ENCODE peak calls at places on chromosome 2, in five cellular contexts. One of them, this sample, is unnamed.

GRCh38 chr2:3424171-3424795 is 44.8 kb downstream of the TRAPPC12 start:
- DNase-seq in activated effector memory CD4-positive, alpha-beta T cell treated with anti-CD3 and anti-CD28 coated beads, Interleukin-2, amount 50 U/mL, for 16 hours: no peak
- DNase-seq in NT2/D1: no peak
- DNase-seq in activated naive CD8-positive, alpha-beta T cell treated with anti-CD3 and anti-CD28 coated beads, Interleukin-2, amount 50 U/mL, for 16 hours: no peak
- DNase-seq in EH: no peak
- DNase-seq in this sample: no peak

GRCh38 chr2:198441246-198441645 is 636.9 kb downstream of the PLCL1 start:
- DNase-seq in activated effector memory CD4-positive, alpha-beta T cell treated with anti-CD3 and anti-CD28 coated beads, Interleukin-2, amount 50 U/mL, for 16 hours: no peak
- DNase-seq in NT2/D1: no peak
- DNase-seq in activated naive CD8-positive, alpha-beta T cell treated with anti-CD3 and anti-CD28 coated beads, Interleukin-2, amount 50 U/mL, for 16 hours: no peak
- DNase-seq in EH: peak
- DNase-seq in this sample: no peak

GRCh38 chr2:189304360-189304759 is 124.8 kb upstream of the COL5A2 start:
- DNase-seq in activated effector memory CD4-positive, alpha-beta T cell treated with anti-CD3 and anti-CD28 coated beads, Interleukin-2, amount 50 U/mL, for 16 hours: peak
- DNase-seq in NT2/D1: no peak
- DNase-seq in activated naive CD8-positive, alpha-beta T cell treated with anti-CD3 and anti-CD28 coated beads, Interleukin-2, amount 50 U/mL, for 16 hours: no peak
- DNase-seq in EH: no peak
- DNase-seq in this sample: no peak

GRCh38 chr2:134420256-134420655 is 166.4 kb downstream of the MGAT5 start:
- DNase-seq in activated effector memory CD4-positive, alpha-beta T cell treated with anti-CD3 and anti-CD28 coated beads, Interleukin-2, amount 50 U/mL, for 16 hours: no peak
- DNase-seq in NT2/D1: no peak
- DNase-seq in activated naive CD8-positive, alpha-beta T cell treated with anti-CD3 and anti-CD28 coated beads, Interleukin-2, amount 50 U/mL, for 16 hours: no peak
- DNase-seq in EH: no peak
- DNase-seq in this sample: no peak

GRCh38 chr2:9473308-9473984 is 905 bp upstream of the IAH1 start:
- DNase-seq in activated effector memory CD4-positive, alpha-beta T cell treated with anti-CD3 and anti-CD28 coated beads, Interleukin-2, amount 50 U/mL, for 16 hours: peak
- DNase-seq in NT2/D1: no peak
- DNase-seq in activated naive CD8-positive, alpha-beta T cell treated with anti-CD3 and anti-CD28 coated beads, Interleukin-2, amount 50 U/mL, for 16 hours: no peak
- DNase-seq in EH: no peak
- DNase-seq in this sample: no peak

GRCh38 chr2:17912266-17912691 is 33.8 kb downstream of the KCNS3 start:
- DNase-seq in activated effector memory CD4-positive, alpha-beta T cell treated with anti-CD3 and anti-CD28 coated beads, Interleukin-2, amount 50 U/mL, for 16 hours: no peak
- DNase-seq in NT2/D1: no peak
- DNase-seq in activated naive CD8-positive, alpha-beta T cell treated with anti-CD3 and anti-CD28 coated beads, Interleukin-2, amount 50 U/mL, for 16 hours: no peak
- DNase-seq in EH: no peak
- DNase-seq in this sample: no peak

GRCh38 chr2:216408426-216409315 is 3.6 kb upstream of the SMARCAL1 start:
- DNase-seq in activated effector memory CD4-positive, alpha-beta T cell treated with anti-CD3 and anti-CD28 coated beads, Interleukin-2, amount 50 U/mL, for 16 hours: no peak
- DNase-seq in NT2/D1: no peak
- DNase-seq in activated naive CD8-positive, alpha-beta T cell treated with anti-CD3 and anti-CD28 coated beads, Interleukin-2, amount 50 U/mL, for 16 hours: no peak
- DNase-seq in EH: no peak
- DNase-seq in this sample: no peak

GRCh38 chr2:95012881-95013550 is 12.5 kb upstream of the MAL start:
- DNase-seq in activated effector memory CD4-positive, alpha-beta T cell treated with anti-CD3 and anti-CD28 coated beads, Interleukin-2, amount 50 U/mL, for 16 hours: no peak
- DNase-seq in NT2/D1: no peak
- DNase-seq in activated naive CD8-positive, alpha-beta T cell treated with anti-CD3 and anti-CD28 coated beads, Interleukin-2, amount 50 U/mL, for 16 hours: no peak
- DNase-seq in EH: peak
- DNase-seq in this sample: peak

GRCh38 chr2:229634574-229635185 is 79.7 kb downstream of the DNER start:
- DNase-seq in activated effector memory CD4-positive, alpha-beta T cell treated with anti-CD3 and anti-CD28 coated beads, Interleukin-2, amount 50 U/mL, for 16 hours: no peak
- DNase-seq in NT2/D1: no peak
- DNase-seq in activated naive CD8-positive, alpha-beta T cell treated with anti-CD3 and anti-CD28 coated beads, Interleukin-2, amount 50 U/mL, for 16 hours: no peak
- DNase-seq in EH: no peak
- DNase-seq in this sample: no peak

GRCh38 chr2:195961873-195962272 is 106.8 kb downstream of the DNAH7 start:
- DNase-seq in activated effector memory CD4-positive, alpha-beta T cell treated with anti-CD3 and anti-CD28 coated beads, Interleukin-2, amount 50 U/mL, for 16 hours: no peak
- DNase-seq in NT2/D1: no peak
- DNase-seq in activated naive CD8-positive, alpha-beta T cell treated with anti-CD3 and anti-CD28 coated beads, Interleukin-2, amount 50 U/mL, for 16 hours: no peak
- DNase-seq in EH: no peak
- DNase-seq in this sample: no peak

GRCh38 chr2:54704688-54705605 is 18.5 kb upstream of the EML6 start:
- DNase-seq in activated effector memory CD4-positive, alpha-beta T cell treated with anti-CD3 and anti-CD28 coated beads, Interleukin-2, amount 50 U/mL, for 16 hours: no peak
- DNase-seq in NT2/D1: no peak
- DNase-seq in activated naive CD8-positive, alpha-beta T cell treated with anti-CD3 and anti-CD28 coated beads, Interleukin-2, amount 50 U/mL, for 16 hours: no peak
- DNase-seq in EH: peak
- DNase-seq in this sample: no peak

GRCh38 chr2:32812316-32812715 is 134.4 kb upstream of the LTBP1 start:
- DNase-seq in activated effector memory CD4-positive, alpha-beta T cell treated with anti-CD3 and anti-CD28 coated beads, Interleukin-2, amount 50 U/mL, for 16 hours: no peak
- DNase-seq in NT2/D1: no peak
- DNase-seq in activated naive CD8-positive, alpha-beta T cell treated with anti-CD3 and anti-CD28 coated beads, Interleukin-2, amount 50 U/mL, for 16 hours: no peak
- DNase-seq in EH: peak
- DNase-seq in this sample: no peak

GRCh38 chr2:2886934-2887333 is 490.7 kb downstream of the EIPR1 start:
- DNase-seq in activated effector memory CD4-positive, alpha-beta T cell treated with anti-CD3 and anti-CD28 coated beads, Interleukin-2, amount 50 U/mL, for 16 hours: peak
- DNase-seq in NT2/D1: no peak
- DNase-seq in activated naive CD8-positive, alpha-beta T cell treated with anti-CD3 and anti-CD28 coated beads, Interleukin-2, amount 50 U/mL, for 16 hours: no peak
- DNase-seq in EH: no peak
- DNase-seq in this sample: no peak

GRCh38 chr2:39128919-39129391 is 8.1 kb upstream of the SOS1 start:
- DNase-seq in activated effector memory CD4-positive, alpha-beta T cell treated with anti-CD3 and anti-CD28 coated beads, Interleukin-2, amount 50 U/mL, for 16 hours: peak
- DNase-seq in NT2/D1: no peak
- DNase-seq in activated naive CD8-positive, alpha-beta T cell treated with anti-CD3 and anti-CD28 coated beads, Interleukin-2, amount 50 U/mL, for 16 hours: peak
- DNase-seq in EH: no peak
- DNase-seq in this sample: no peak

GRCh38 chr2:71578665-71579371 is 125.5 kb downstream of the DYSF start:
- DNase-seq in activated effector memory CD4-positive, alpha-beta T cell treated with anti-CD3 and anti-CD28 coated beads, Interleukin-2, amount 50 U/mL, for 16 hours: no peak
- DNase-seq in NT2/D1: no peak
- DNase-seq in activated naive CD8-positive, alpha-beta T cell treated with anti-CD3 and anti-CD28 coated beads, Interleukin-2, amount 50 U/mL, for 16 hours: no peak
- DNase-seq in EH: no peak
- DNase-seq in this sample: peak

GRCh38 chr2:143533846-143534245 is 404.6 kb downstream of the ARHGAP15 start:
- DNase-seq in activated effector memory CD4-positive, alpha-beta T cell treated with anti-CD3 and anti-CD28 coated beads, Interleukin-2, amount 50 U/mL, for 16 hours: no peak
- DNase-seq in NT2/D1: no peak
- DNase-seq in activated naive CD8-positive, alpha-beta T cell treated with anti-CD3 and anti-CD28 coated beads, Interleukin-2, amount 50 U/mL, for 16 hours: no peak
- DNase-seq in EH: no peak
- DNase-seq in this sample: no peak

GRCh38 chr2:98710709-98711108 is 20.2 kb downstream of the MGAT4A start:
- DNase-seq in activated effector memory CD4-positive, alpha-beta T cell treated with anti-CD3 and anti-CD28 coated beads, Interleukin-2, amount 50 U/mL, for 16 hours: no peak
- DNase-seq in NT2/D1: no peak
- DNase-seq in activated naive CD8-positive, alpha-beta T cell treated with anti-CD3 and anti-CD28 coated beads, Interleukin-2, amount 50 U/mL, for 16 hours: no peak
- DNase-seq in EH: no peak
- DNase-seq in this sample: no peak

GRCh38 chr2:16666453-16666801 is 793 bp upstream of the CYRIA start:
- DNase-seq in activated effector memory CD4-positive, alpha-beta T cell treated with anti-CD3 and anti-CD28 coated beads, Interleukin-2, amount 50 U/mL, for 16 hours: no peak
- DNase-seq in NT2/D1: peak
- DNase-seq in activated naive CD8-positive, alpha-beta T cell treated with anti-CD3 and anti-CD28 coated beads, Interleukin-2, amount 50 U/mL, for 16 hours: no peak
- DNase-seq in EH: no peak
- DNase-seq in this sample: no peak

GRCh38 chr2:6827516-6828298 is 38.0 kb downstream of the CMPK2 start:
- DNase-seq in activated effector memory CD4-positive, alpha-beta T cell treated with anti-CD3 and anti-CD28 coated beads, Interleukin-2, amount 50 U/mL, for 16 hours: no peak
- DNase-seq in NT2/D1: no peak
- DNase-seq in activated naive CD8-positive, alpha-beta T cell treated with anti-CD3 and anti-CD28 coated beads, Interleukin-2, amount 50 U/mL, for 16 hours: no peak
- DNase-seq in EH: peak
- DNase-seq in this sample: no peak

GRCh38 chr2:166240387-166241313 is 112.8 kb upstream of the SCN1A start:
- DNase-seq in activated effector memory CD4-positive, alpha-beta T cell treated with anti-CD3 and anti-CD28 coated beads, Interleukin-2, amount 50 U/mL, for 16 hours: no peak
- DNase-seq in NT2/D1: no peak
- DNase-seq in activated naive CD8-positive, alpha-beta T cell treated with anti-CD3 and anti-CD28 coated beads, Interleukin-2, amount 50 U/mL, for 16 hours: no peak
- DNase-seq in EH: peak
- DNase-seq in this sample: no peak

GRCh38 chr2:46955764-46956163 is 40.2 kb upstream of the MCFD2 start:
- DNase-seq in activated effector memory CD4-positive, alpha-beta T cell treated with anti-CD3 and anti-CD28 coated beads, Interleukin-2, amount 50 U/mL, for 16 hours: no peak
- DNase-seq in NT2/D1: no peak
- DNase-seq in activated naive CD8-positive, alpha-beta T cell treated with anti-CD3 and anti-CD28 coated beads, Interleukin-2, amount 50 U/mL, for 16 hours: no peak
- DNase-seq in EH: no peak
- DNase-seq in this sample: no peak

GRCh38 chr2:119028327-119029174 is 86.6 kb downstream of the MARCO start:
- DNase-seq in activated effector memory CD4-positive, alpha-beta T cell treated with anti-CD3 and anti-CD28 coated beads, Interleukin-2, amount 50 U/mL, for 16 hours: no peak
- DNase-seq in NT2/D1: peak
- DNase-seq in activated naive CD8-positive, alpha-beta T cell treated with anti-CD3 and anti-CD28 coated beads, Interleukin-2, amount 50 U/mL, for 16 hours: no peak
- DNase-seq in EH: peak
- DNase-seq in this sample: no peak

GRCh38 chr2:129619471-129619870 is 360.0 kb upstream of the RAB6C start:
- DNase-seq in activated effector memory CD4-positive, alpha-beta T cell treated with anti-CD3 and anti-CD28 coated beads, Interleukin-2, amount 50 U/mL, for 16 hours: no peak
- DNase-seq in NT2/D1: no peak
- DNase-seq in activated naive CD8-positive, alpha-beta T cell treated with anti-CD3 and anti-CD28 coated beads, Interleukin-2, amount 50 U/mL, for 16 hours: no peak
- DNase-seq in EH: no peak
- DNase-seq in this sample: no peak

GRCh38 chr2:166112193-166112605 is 15.6 kb downstream of the SCN1A start:
- DNase-seq in activated effector memory CD4-positive, alpha-beta T cell treated with anti-CD3 and anti-CD28 coated beads, Interleukin-2, amount 50 U/mL, for 16 hours: no peak
- DNase-seq in NT2/D1: no peak
- DNase-seq in activated naive CD8-positive, alpha-beta T cell treated with anti-CD3 and anti-CD28 coated beads, Interleukin-2, amount 50 U/mL, for 16 hours: no peak
- DNase-seq in EH: peak
- DNase-seq in this sample: no peak

GRCh38 chr2:66030553-66030952 is 404.4 kb upstream of the MEIS1 start:
- DNase-seq in activated effector memory CD4-positive, alpha-beta T cell treated with anti-CD3 and anti-CD28 coated beads, Interleukin-2, amount 50 U/mL, for 16 hours: no peak
- DNase-seq in NT2/D1: peak
- DNase-seq in activated naive CD8-positive, alpha-beta T cell treated with anti-CD3 and anti-CD28 coated beads, Interleukin-2, amount 50 U/mL, for 16 hours: no peak
- DNase-seq in EH: peak
- DNase-seq in this sample: no peak

GRCh38 chr2:98263362-98263761 is 82.9 kb upstream of the CNGA3 start:
- DNase-seq in activated effector memory CD4-positive, alpha-beta T cell treated with anti-CD3 and anti-CD28 coated beads, Interleukin-2, amount 50 U/mL, for 16 hours: no peak
- DNase-seq in NT2/D1: no peak
- DNase-seq in activated naive CD8-positive, alpha-beta T cell treated with anti-CD3 and anti-CD28 coated beads, Interleukin-2, amount 50 U/mL, for 16 hours: no peak
- DNase-seq in EH: no peak
- DNase-seq in this sample: no peak